ENCODE peak calls at places on chromosome X, in seven cellular contexts. B is BJ, C is Calu3, V is GM12865, Z is MM.1S, U is RWPE1, W is WERI-Rb-1. S is an unnamed sample.

GRCh38 chrX:64885850-64886249 is 90.4 kb downstream of the ZC4H2 start:
- DNase-seq in V (peak), Z (no peak), W (peak), B (no peak), C (no peak), U (no peak), S (no peak)

GRCh38 chrX:105972690-105973386 is 65.7 kb downstream of the SERPINA7 start:
- DNase-seq in Z (no peak), V (no peak), C (no peak), W (no peak), U (no peak), B (no peak), S (no peak)

GRCh38 chrX:46444011-46444410 is 101.2 kb downstream of the ZNF674 start:
- DNase-seq in B (peak), V (no peak), U (peak), W (no peak), Z (no peak), C (peak), S (no peak)

GRCh38 chrX:150887906-150888465 is 10.5 kb downstream of the CD99L2 start:
- DNase-seq in B (no peak), U (peak), Z (no peak), W (no peak), V (no peak), C (no peak), S (no peak)

GRCh38 chrX:3076416-3076991 is 35.2 kb downstream of the ARSF start:
- DNase-seq in U (no peak), Z (no peak), C (peak), V (no peak), B (no peak), W (no peak), S (no peak)

GRCh38 chrX:153820601-153821000 is 9.7 kb downstream of the PDZD4 start:
- DNase-seq in Z (peak), U (no peak), B (no peak), C (no peak), W (no peak), V (no peak), S (no peak)

GRCh38 chrX:78625292-78625909 is 33.7 kb downstream of the RTL3 start:
- DNase-seq in B (no peak), C (no peak), W (no peak), V (no peak), U (no peak), Z (no peak), S (no peak)

GRCh38 chrX:139883984-139884383 is 48.9 kb downstream of the ATP11C start:
- DNase-seq in V (no peak), C (no peak), Z (no peak), W (no peak), B (no peak), U (no peak), S (no peak)

GRCh38 chrX:34563061-34563460 is 94.0 kb downstream of the TMEM47 start:
- DNase-seq in W (no peak), C (no peak), B (no peak), U (no peak), Z (no peak), V (no peak), S (no peak)

GRCh38 chrX:3286196-3286920 is 60.1 kb downstream of the MXRA5 start:
- DNase-seq in W (no peak), U (peak), V (no peak), Z (no peak), C (peak), B (peak), S (no peak)

GRCh38 chrX:21949689-21950088 is 9.2 kb downstream of the SMS start:
- DNase-seq in W (no peak), C (no peak), Z (no peak), B (no peak), U (no peak), V (no peak), S (no peak)

GRCh38 chrX:9955506-9955905 is 11.7 kb upstream of the CLDN34 start:
- DNase-seq in Z (no peak), U (no peak), V (no peak), W (no peak), B (peak), C (no peak), S (no peak)

GRCh38 chrX:58025979-58026378 is 115.7 kb upstream of the ZXDA start:
- DNase-seq in W (peak), Z (peak), C (peak), V (peak), U (peak), B (no peak), S (peak)

GRCh38 chrX:11976663-11977062 is 161.6 kb upstream of the FRMPD4 start:
- DNase-seq in W (no peak), C (no peak), Z (no peak), B (no peak), V (no peak), U (no peak), S (no peak)

GRCh38 chrX:20507901-20508620 is 241.4 kb upstream of the RPS6KA3 start:
- DNase-seq in Z (no peak), W (no peak), U (no peak), B (no peak), C (no peak), V (no peak), S (no peak)

GRCh38 chrX:106263817-106264216 is 95.7 kb downstream of the PWWP3B start:
- DNase-seq in Z (no peak), C (no peak), U (no peak), V (no peak), B (no peak), W (no peak), S (no peak)

GRCh38 chrX:120823554-120823953 is 52.1 kb downstream of the CT47B1 start:
- DNase-seq in B (no peak), V (no peak), Z (no peak), U (no peak), W (no peak), C (no peak), S (no peak)

GRCh38 chrX:16869393-16870094 is 618 bp downstream of the RBBP7 start:
- DNase-seq in U (peak), B (no peak), W (peak), C (peak), Z (peak), V (peak), S (peak)

GRCh38 chrX:133249659-133250058 is 31.5 kb upstream of the TFDP3 start:
- DNase-seq in B (no peak), V (no peak), C (no peak), U (peak), Z (peak), W (no peak), S (no peak)

GRCh38 chrX:109485470-109486340 is 3.8 kb upstream of the GUCY2F start:
- DNase-seq in B (peak), Z (peak), W (peak), V (peak), U (peak), C (peak), S (peak)

GRCh38 chrX:106898462-106898861 is 4.7 kb downstream of the RIPPLY1 start:
- DNase-seq in C (peak), W (peak), V (peak), U (peak), Z (peak), B (no peak), S (peak)

GRCh38 chrX:56813318-56813837 is 84.3 kb downstream of the NBDY start:
- DNase-seq in Z (no peak), W (no peak), B (no peak), C (no peak), U (peak), V (peak), S (no peak)

GRCh38 chrX:47180346-47180745 is 13.3 kb upstream of the UBA1 start:
- DNase-seq in Z (no peak), W (no peak), C (no peak), U (no peak), V (no peak), B (no peak), S (no peak)

GRCh38 chrX:55312655-55313054 is 47.9 kb upstream of the PAGE3 start:
- DNase-seq in W (no peak), B (no peak), V (no peak), Z (no peak), U (no peak), C (no peak), S (no peak)

GRCh38 chrX:10399152-10399741 is 221.1 kb downstream of the MID1 start:
- DNase-seq in V (no peak), U (no peak), Z (no peak), W (no peak), C (no peak), B (no peak), S (no peak)

GRCh38 chrX:48083212-48083611 is 11.8 kb upstream of the ZNF630 start:
- DNase-seq in B (peak), C (peak), V (peak), U (peak), Z (peak), W (peak), S (peak)

GRCh38 chrX:15451913-15452312 is 41.2 kb downstream of the PIR start:
- DNase-seq in B (no peak), U (no peak), Z (no peak), C (no peak), V (no peak), W (no peak), S (no peak)

GRCh38 chrX:71198066-71198465 is 25.0 kb upstream of the GJB1 start:
- DNase-seq in Z (no peak), U (no peak), B (no peak), V (peak), W (no peak), C (no peak), S (peak)

GRCh38 chrX:85111347-85111746 is 107.7 kb downstream of the APOOL start:
- DNase-seq in B (no peak), C (no peak), U (no peak), Z (peak), W (no peak), V (no peak), S (no peak)

GRCh38 chrX:105869676-105870075 is 47.3 kb downstream of the NRK start:
- DNase-seq in C (no peak), B (no peak), U (no peak), W (no peak), V (no peak), Z (no peak), S (no peak)

GRCh38 chrX:20267924-20268701 is 1.4 kb upstream of the RPS6KA3 start:
- DNase-seq in W (peak), Z (no peak), C (no peak), B (no peak), U (no peak), V (no peak), S (peak)

GRCh38 chrX:49876750-49877149 is 2.5 kb upstream of the USP27X start:
- DNase-seq in V (peak), W (no peak), C (peak), U (peak), B (no peak), Z (peak), S (peak)

GRCh38 chrX:65677954-65678469 is 10.6 kb downstream of the MSN start:
- DNase-seq in B (peak), V (no peak), C (peak), W (no peak), U (peak), Z (no peak), S (no peak)

DNA sequence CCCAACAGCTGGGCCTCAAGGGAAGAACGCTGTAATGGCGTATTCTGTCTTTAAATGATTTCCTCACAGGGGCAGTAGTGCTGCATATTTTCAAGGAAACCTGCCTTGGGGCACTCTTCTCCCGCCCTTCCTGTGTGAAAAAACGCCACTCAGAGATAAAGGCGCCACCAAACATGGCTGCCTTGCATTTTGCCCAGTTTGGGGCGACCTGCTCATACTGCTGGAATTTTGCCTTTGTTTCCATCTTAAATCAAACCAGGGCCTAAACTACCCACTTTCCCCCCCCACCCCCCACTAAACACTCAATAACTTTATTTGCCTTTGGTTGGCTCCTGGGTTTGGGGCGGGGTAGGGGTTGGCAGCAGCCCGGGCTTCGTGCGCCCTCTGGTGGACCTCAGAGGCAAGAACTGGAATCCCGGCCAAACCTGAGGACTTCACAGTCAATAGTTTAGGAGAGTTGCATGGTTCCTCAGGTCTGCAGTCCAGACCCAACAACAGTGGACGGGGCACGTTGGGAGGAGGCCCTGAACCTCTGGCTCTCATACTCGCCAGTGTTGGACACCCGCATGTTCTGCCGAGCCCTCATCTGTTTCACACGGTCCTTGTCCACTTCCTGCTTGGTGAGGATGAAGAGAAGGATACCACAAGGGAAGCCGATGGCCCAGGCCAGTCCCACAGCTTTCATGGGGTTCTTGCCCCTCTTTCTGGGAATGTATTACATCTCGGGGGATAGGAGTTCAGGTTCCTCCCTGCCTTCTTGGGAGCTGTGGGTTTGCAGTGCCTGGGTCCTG is 220.1 kb upstream of the STK26 start:
- DNase-seq in V (peak), U (peak), B (no peak), W (peak), C (no peak), Z (peak), S (no peak)
- TF ChIP-seq CTCF in V (peak), U (no peak), B (no peak), W (peak), C (no peak), Z (peak), S (no peak)

DNA sequence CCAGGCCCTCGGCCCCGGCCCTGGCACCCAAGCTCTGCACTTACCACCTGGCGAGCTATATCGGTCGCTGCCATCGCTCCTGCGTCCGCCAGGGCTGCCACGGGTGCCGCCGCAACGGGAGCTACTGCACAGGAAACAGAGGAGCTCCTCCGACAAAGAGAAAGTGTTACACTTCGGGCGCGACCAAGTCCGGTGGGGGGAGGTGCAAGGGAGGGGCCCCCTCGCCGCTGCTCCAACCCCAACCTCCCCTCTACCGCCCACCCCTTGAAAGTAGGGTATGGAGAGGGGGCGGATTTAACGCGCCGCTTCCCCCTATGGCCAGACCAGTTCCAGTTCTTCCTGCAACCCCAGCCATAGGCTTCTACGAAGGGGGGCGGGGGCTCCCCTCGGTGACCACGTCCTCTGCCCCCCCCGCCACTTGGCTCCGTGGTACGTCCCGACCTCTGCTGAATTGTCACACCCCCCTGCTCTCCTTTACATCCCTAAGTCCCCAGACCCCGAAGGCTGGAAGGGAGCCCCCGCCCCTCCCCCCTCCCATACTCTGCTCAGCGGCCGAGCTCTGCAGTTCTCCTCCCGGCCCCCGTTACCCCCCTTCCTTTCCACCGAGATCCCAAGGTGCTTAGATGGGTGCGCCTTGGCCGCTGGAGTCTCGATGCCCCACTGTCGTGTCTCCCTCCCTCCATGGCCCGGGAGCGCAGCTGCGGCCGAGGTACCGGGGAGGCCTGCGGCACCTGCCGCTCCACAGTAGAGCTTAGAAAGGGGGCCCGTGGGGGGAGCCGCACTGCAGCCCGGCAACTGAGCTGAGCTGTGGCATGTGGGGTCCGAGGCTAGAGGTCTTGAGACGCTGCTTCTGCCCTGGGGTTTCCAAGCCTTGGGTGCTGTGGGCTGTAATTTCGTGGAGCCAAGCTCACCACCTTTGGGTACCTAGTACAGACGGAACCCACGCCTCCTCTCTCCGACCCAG is at the start of gene SEPTIN6:
- DNase-seq in B (no peak), Z (peak), C (peak), U (peak), V (peak), W (peak), S (peak)
- TF ChIP-seq CTCF in B (no peak), Z (peak), C (peak), U (no peak), V (peak), W (no peak), S (no peak)

GRCh38 chrX:68383540-68383939 is 49.8 kb downstream of the OPHN1 start:
- DNase-seq in U (no peak), C (no peak), B (no peak), Z (no peak), W (no peak), V (no peak), S (no peak)

DNA sequence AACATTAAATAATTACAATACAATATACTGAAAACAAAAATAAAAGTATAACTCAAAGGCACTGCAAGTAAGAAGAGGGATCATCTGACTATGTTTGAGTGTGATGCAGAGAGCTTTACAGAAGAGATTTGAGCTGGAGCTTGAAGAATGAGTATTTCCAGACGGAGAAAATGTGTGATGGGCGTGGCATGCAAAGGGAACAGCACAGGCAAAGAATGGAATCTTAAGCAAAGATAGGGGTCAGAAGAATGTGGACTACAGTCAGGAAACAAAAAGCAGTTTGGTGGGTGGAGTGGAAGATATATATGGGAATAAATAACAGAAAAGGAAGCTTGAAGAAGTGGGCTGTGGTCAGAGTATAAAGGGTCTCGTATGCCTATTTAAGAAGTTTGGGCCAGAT is 45.5 kb downstream of the OPHN1 start:
- DNase-seq in C (no peak), Z (no peak), U (no peak), W (no peak), B (no peak), V (no peak), S (no peak)
- TF ChIP-seq CTCF in C (no peak), Z (no peak), U (no peak), W (no peak), B (no peak), V (no peak), S (no peak)

GRCh38 chrX:147478899-147479298 is 432.8 kb upstream of the FMR1 start:
- DNase-seq in B (no peak), Z (no peak), U (no peak), W (no peak), V (no peak), C (no peak), S (no peak)

DNA sequence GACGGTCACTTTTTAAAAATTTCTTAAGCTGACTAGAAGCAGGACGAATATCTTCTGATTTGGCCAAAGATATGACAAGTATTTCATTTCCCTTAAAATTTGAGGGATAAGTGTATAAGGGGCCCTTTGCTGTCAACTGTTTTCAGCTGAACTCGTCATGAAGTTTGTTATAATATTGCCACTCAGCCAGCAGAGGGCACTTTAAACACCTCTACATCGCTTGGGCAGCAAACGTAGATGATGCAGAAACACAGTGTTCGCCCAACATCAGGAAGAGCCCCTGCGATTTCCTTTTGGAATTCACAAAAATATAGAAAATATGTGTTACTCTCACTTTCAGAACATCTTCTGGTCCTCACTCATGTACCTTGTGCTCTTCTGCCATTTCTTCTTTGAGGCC is 435.7 kb upstream of the FMR1 start:
- DNase-seq in B (no peak), C (peak), W (no peak), Z (peak), U (peak), V (peak), S (peak)
- TF ChIP-seq CTCF in B (no peak), C (no peak), W (peak), Z (peak), U (no peak), V (peak), S (peak)

GRCh38 chrX:108138814-108139213 is 47.2 kb downstream of the ATG4A start:
- DNase-seq in W (no peak), C (no peak), Z (no peak), B (no peak), U (no peak), V (no peak), S (no peak)

GRCh38 chrX:108134724-108135123 is 43.1 kb downstream of the ATG4A start:
- DNase-seq in Z (no peak), V (no peak), U (no peak), C (no peak), B (no peak), W (no peak), S (no peak)

DNA sequence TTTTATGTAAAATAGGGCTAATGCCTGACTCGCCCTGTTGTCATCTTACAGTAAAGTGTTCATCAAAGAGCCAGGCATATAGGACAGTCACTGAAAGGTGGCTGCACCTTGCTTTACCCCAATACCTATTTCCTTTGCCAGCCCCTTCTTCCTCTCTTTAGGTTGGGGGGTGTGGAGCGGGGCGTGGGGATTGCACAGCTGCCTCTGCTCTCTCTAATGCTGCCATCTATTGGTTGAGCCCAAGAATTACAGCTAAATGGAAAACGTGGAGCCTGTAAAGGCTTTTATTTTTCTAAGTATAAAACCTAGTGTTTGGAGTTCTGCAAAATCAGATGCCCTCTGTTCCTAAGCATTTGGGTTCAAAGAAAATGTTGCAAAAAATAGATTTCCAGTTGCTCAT is 47.7 kb downstream of the ATG4A start:
- DNase-seq in V (peak), W (no peak), Z (no peak), B (no peak), C (peak), U (no peak), S (no peak)
- TF ChIP-seq CTCF in V (peak), W (peak), Z (peak), B (peak), C (no peak), U (peak), S (no peak)

DNA sequence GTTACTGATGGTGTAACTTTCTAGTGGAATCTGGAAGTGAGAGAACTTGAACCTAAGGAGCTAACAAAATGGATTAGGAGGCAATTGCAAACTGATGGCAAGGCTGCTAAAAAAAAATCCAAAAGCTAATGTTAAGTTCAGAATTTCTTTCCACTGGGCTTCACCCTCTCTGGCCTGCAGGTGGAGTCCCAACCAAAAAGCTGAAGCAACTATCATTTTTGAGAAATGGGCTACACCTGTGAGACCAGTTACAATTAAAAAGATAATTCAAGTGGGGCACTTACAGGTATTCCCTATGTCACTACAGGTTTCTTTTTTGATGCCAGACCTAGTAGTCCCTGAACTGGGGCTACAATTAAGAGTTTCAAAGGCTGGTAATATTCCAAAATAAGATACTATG is 142.1 kb upstream of the FTHL17 start:
- DNase-seq in W (peak), B (no peak), C (peak), Z (peak), V (peak), U (peak), S (peak)
- TF ChIP-seq CTCF in W (peak), B (peak), C (no peak), Z (peak), V (peak), U (peak), S (no peak)

GRCh38 chrX:134603806-134604700 is 54.2 kb downstream of the PLAC1 start:
- DNase-seq in Z (no peak), W (no peak), U (peak), B (peak), V (no peak), C (no peak), S (no peak)
- TF ChIP-seq CTCF in Z (no peak), W (no peak), U (peak), B (peak), V (no peak), C (no peak), S (no peak)